ENCODE peak calls at places on chromosomes 5 and 9, in six cellular contexts. H is Panc1, T is ascending aorta, L is AG04450, A is heart left ventricle, K is choroid plexus epithelial cell. J is an unnamed sample.

GRCh38 chr9:79213417-79214125 is 358.2 kb upstream of the TLE4 start:
- DNase-seq in T (no peak), L (no peak), A (no peak), K (no peak), H (no peak), J (no peak)

GRCh38 chr5:107875834-107876233 is 205.1 kb upstream of the EFNA5 start:
- DNase-seq in H (no peak), L (no peak), T (no peak), A (no peak), K (peak), J (no peak)

GRCh38 chr9:113574381-113575262 is 111.1 kb downstream of the RGS3 start:
- DNase-seq in L (no peak), H (no peak), T (peak), K (peak), A (peak), J (no peak)

GRCh38 chr5:9358961-9359686 is 186.8 kb downstream of the SEMA5A start:
- DNase-seq in T (no peak), A (no peak), H (no peak), L (peak), K (peak), J (no peak)

GRCh38 chr9:125442471-125442870 is 180.8 kb downstream of the GAPVD1 start:
- DNase-seq in A (no peak), T (no peak), L (no peak), K (no peak), H (no peak), J (no peak)

GRCh38 chr5:10364186-10364689 is 10.7 kb downstream of the MARCHF6 start:
- DNase-seq in A (no peak), T (no peak), L (no peak), K (no peak), H (no peak), J (no peak)

GRCh38 chr5:121915765-121916164 is 46.0 kb upstream of the SRFBP1 start:
- DNase-seq in L (no peak), T (no peak), K (no peak), A (no peak), H (no peak), J (no peak)

GRCh38 chr9:2623046-2623865 is 1.7 kb downstream of the VLDLR start:
- DNase-seq in A (peak), K (peak), H (no peak), T (peak), L (no peak), J (no peak)

GRCh38 chr9:16075695-16076094 is 522.9 kb downstream of the CCDC171 start:
- DNase-seq in K (peak), L (no peak), T (no peak), A (no peak), H (no peak), J (no peak)

GRCh38 chr5:56415356-56415765 is 182.2 kb upstream of the ANKRD55 start:
- DNase-seq in L (peak), T (peak), H (no peak), K (peak), A (peak), J (peak)

GRCh38 chr5:134242146-134242545 is 16.3 kb upstream of the PPP2CA start:
- DNase-seq in K (peak), H (no peak), T (no peak), A (peak), L (peak), J (no peak)

GRCh38 chr5:172788771-172789686 is 18.0 kb upstream of the DUSP1 start:
- DNase-seq in L (no peak), H (no peak), A (peak), T (peak), K (no peak), J (no peak)
- TF ChIP-seq CTCF in L (no peak), H (no peak), A (no peak), T (no peak), K (no peak), J (no peak)

GRCh38 chr9:36023260-36024048 is 13.3 kb upstream of the RECK start:
- DNase-seq in T (peak), K (peak), L (no peak), H (peak), A (peak), J (peak)
- TF ChIP-seq CTCF in T (peak), K (peak), L (peak), H (no peak), A (peak), J (peak)

GRCh38 chr9:122016789-122017188 is 76.3 kb downstream of the TTLL11 start:
- DNase-seq in T (no peak), L (no peak), A (no peak), K (peak), H (no peak), J (no peak)
- TF ChIP-seq CTCF in T (no peak), L (peak), A (peak), K (peak), H (peak), J (no peak)

DNA sequence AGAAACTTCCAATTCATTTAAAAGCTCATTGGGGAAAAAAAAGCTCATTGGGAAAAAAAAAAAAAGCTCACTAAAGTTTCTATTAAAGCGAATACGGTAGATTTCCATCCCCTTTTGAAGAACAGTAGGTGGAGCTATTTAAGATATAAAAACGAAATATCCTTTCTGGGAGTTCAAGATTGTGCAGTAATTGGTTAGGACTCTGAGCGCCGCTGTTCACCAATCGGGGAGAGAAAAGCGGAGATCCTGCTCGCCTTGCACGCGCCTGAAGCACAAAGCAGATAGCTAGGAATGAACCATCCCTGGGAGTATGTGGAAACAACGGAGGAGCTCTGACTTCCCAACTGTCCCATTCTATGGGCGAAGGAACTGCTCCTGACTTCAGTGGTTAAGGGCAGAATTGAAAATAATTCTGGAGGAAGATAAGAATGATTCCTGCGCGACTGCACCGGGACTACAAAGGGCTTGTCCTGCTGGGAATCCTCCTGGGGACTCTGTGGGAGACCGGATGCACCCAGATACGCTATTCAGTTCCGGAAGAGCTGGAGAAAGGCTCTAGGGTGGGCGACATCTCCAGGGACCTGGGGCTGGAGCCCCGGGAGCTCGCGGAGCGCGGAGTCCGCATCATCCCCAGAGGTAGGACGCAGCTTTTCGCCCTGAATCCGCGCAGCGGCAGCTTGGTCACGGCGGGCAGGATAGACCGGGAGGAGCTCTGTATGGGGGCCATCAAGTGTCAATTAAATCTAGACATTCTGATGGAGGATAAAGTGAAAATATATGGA is at the start of gene PCDHGA12:
- DNase-seq in T (no peak), H (no peak), A (peak), L (no peak), K (peak), J (peak)
- TF ChIP-seq CTCF in T (no peak), H (no peak), A (peak), L (peak), K (peak), J (peak)

DNA sequence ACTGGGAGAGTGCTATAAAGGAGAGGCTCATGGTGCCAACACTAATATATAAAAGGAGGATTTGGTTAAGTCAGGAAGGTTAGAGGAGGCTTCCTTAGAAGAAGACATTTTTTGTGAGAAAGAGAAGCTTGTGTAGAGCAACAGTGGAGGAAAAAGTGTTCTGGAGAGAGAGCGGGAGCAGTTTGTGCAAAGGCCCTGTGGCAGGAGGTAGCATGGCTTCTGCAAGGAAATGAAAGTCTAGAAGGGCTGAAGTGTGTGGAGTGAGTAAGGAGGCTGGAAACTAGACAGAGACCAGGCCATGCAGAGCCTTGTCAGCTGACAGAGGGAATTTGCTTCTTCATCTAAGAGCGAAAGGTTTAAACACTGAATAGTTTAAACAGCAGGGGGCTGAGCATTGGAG is 64.4 kb upstream of the ARAP3 start:
- DNase-seq in A (no peak), T (no peak), H (no peak), K (no peak), L (no peak), J (no peak)
- TF ChIP-seq CTCF in A (no peak), T (no peak), H (no peak), K (no peak), L (no peak), J (no peak)

GRCh38 chr5:141373673-141374317 is at the start of gene PCDHGA6:
- DNase-seq in L (no peak), K (peak), H (no peak), T (no peak), A (no peak), J (no peak)
- TF ChIP-seq CTCF in L (peak), K (peak), H (no peak), T (no peak), A (peak), J (peak)